ENCODE peak calls at places on chromosomes 2 and 18, in nine cellular contexts. One of them, this sample, is unnamed.
A peak's percentile ranks its signal among the peaks of the same experiment; 100 is the strongest.

GRCh38 chr2:237744613-237745249 is 53.8 kb upstream of the RBM44 start:
- DNase-seq in suprapubic skin: peak; percentile 91
- DNase-seq in stomach: peak; percentile 83
- DNase-seq in HCT116: peak; percentile 23
- DNase-seq in HepG2: peak; percentile 62
- DNase-seq in spleen: peak; percentile 94
- DNase-seq in sigmoid colon: peak; percentile 88
- DNase-seq in endothelial cell of umbilical vein: peak; percentile 86
- DNase-seq in breast epithelium: peak; percentile 81
- DNase-seq in this sample: peak; percentile 82

GRCh38 chr18:61173579-61173978 is 159.7 kb upstream of the CDH20 start:
- DNase-seq in endothelial cell of umbilical vein: no peak
- DNase-seq in sigmoid colon: no peak
- DNase-seq in suprapubic skin: no peak
- DNase-seq in HCT116: no peak
- DNase-seq in stomach: no peak
- DNase-seq in breast epithelium: no peak
- DNase-seq in spleen: no peak
- DNase-seq in HepG2: no peak
- DNase-seq in this sample: no peak

GRCh38 chr2:168500516-168500915 is 44.4 kb downstream of the CERS6 start:
- DNase-seq in HepG2: no peak
- DNase-seq in endothelial cell of umbilical vein: no peak
- DNase-seq in stomach: no peak
- DNase-seq in HCT116: no peak
- DNase-seq in spleen: no peak
- DNase-seq in suprapubic skin: no peak
- DNase-seq in breast epithelium: no peak
- DNase-seq in sigmoid colon: no peak
- DNase-seq in this sample: no peak

GRCh38 chr2:94759211-94759610 is 112.0 kb upstream of the TEKT4 start:
- DNase-seq in suprapubic skin: no peak
- DNase-seq in sigmoid colon: no peak
- DNase-seq in HepG2: peak; percentile 44
- DNase-seq in HCT116: peak; percentile 23
- DNase-seq in breast epithelium: no peak
- DNase-seq in endothelial cell of umbilical vein: no peak
- DNase-seq in spleen: no peak
- DNase-seq in stomach: no peak
- DNase-seq in this sample: no peak

GRCh38 chr18:37584217-37584616 is 18.6 kb upstream of the CELF4 start:
- DNase-seq in HepG2: no peak
- DNase-seq in spleen: no peak
- DNase-seq in breast epithelium: no peak
- DNase-seq in endothelial cell of umbilical vein: no peak
- DNase-seq in HCT116: no peak
- DNase-seq in suprapubic skin: no peak
- DNase-seq in sigmoid colon: no peak
- DNase-seq in stomach: no peak
- DNase-seq in this sample: no peak

GRCh38 chr18:76578571-76579300 is 83.7 kb upstream of the ZNF516 start:
- DNase-seq in stomach: no peak
- DNase-seq in breast epithelium: no peak
- DNase-seq in HCT116: no peak
- DNase-seq in HepG2: no peak
- DNase-seq in suprapubic skin: no peak
- DNase-seq in sigmoid colon: no peak
- DNase-seq in spleen: no peak
- DNase-seq in endothelial cell of umbilical vein: no peak
- DNase-seq in this sample: no peak

GRCh38 chr2:9755638-9756037 is 87.6 kb upstream of the TAF1B start:
- DNase-seq in endothelial cell of umbilical vein: no peak
- DNase-seq in spleen: no peak
- DNase-seq in HCT116: no peak
- DNase-seq in sigmoid colon: no peak
- DNase-seq in suprapubic skin: no peak
- DNase-seq in stomach: no peak
- DNase-seq in HepG2: no peak
- DNase-seq in breast epithelium: no peak
- DNase-seq in this sample: no peak

GRCh38 chr2:18701981-18702380 is 112.6 kb upstream of the NT5C1B start:
- DNase-seq in HCT116: no peak
- DNase-seq in spleen: no peak
- DNase-seq in suprapubic skin: no peak
- DNase-seq in HepG2: no peak
- DNase-seq in stomach: no peak
- DNase-seq in endothelial cell of umbilical vein: no peak
- DNase-seq in sigmoid colon: no peak
- DNase-seq in breast epithelium: no peak
- DNase-seq in this sample: no peak

GRCh38 chr2:228731517-228731916 is 539.6 kb downstream of the PID1 start:
- DNase-seq in breast epithelium: no peak
- DNase-seq in sigmoid colon: peak; percentile 72
- DNase-seq in suprapubic skin: no peak
- DNase-seq in HepG2: no peak
- DNase-seq in spleen: no peak
- DNase-seq in stomach: no peak
- DNase-seq in endothelial cell of umbilical vein: no peak
- DNase-seq in HCT116: no peak
- DNase-seq in this sample: no peak

GRCh38 chr2:73418343-73418742 is 32.7 kb downstream of the ALMS1 start:
- DNase-seq in endothelial cell of umbilical vein: no peak
- DNase-seq in spleen: no peak
- DNase-seq in sigmoid colon: peak; percentile 88
- DNase-seq in stomach: peak; percentile 29
- DNase-seq in HCT116: no peak
- DNase-seq in HepG2: no peak
- DNase-seq in breast epithelium: no peak
- DNase-seq in suprapubic skin: peak; percentile 85
- DNase-seq in this sample: peak; percentile 31

GRCh38 chr2:73291461-73292315 is 1.7 kb downstream of the EGR4 start:
- DNase-seq in suprapubic skin: no peak
- DNase-seq in sigmoid colon: no peak
- DNase-seq in HCT116: no peak
- DNase-seq in stomach: no peak
- DNase-seq in endothelial cell of umbilical vein: no peak
- DNase-seq in breast epithelium: no peak
- DNase-seq in spleen: peak; percentile 74
- DNase-seq in HepG2: no peak
- DNase-seq in this sample: no peak

GRCh38 chr2:205994344-205994743 is 91.6 kb downstream of the INO80D start:
- DNase-seq in HCT116: no peak
- DNase-seq in sigmoid colon: no peak
- DNase-seq in endothelial cell of umbilical vein: no peak
- DNase-seq in suprapubic skin: no peak
- DNase-seq in stomach: no peak
- DNase-seq in spleen: no peak
- DNase-seq in breast epithelium: no peak
- DNase-seq in HepG2: no peak
- DNase-seq in this sample: no peak

GRCh38 chr2:45003586-45004568 is 5.4 kb downstream of the SIX2 start:
- DNase-seq in stomach: no peak
- DNase-seq in breast epithelium: no peak
- DNase-seq in endothelial cell of umbilical vein: no peak
- DNase-seq in HepG2: no peak
- DNase-seq in suprapubic skin: no peak
- DNase-seq in spleen: no peak
- DNase-seq in HCT116: no peak
- DNase-seq in sigmoid colon: no peak
- DNase-seq in this sample: no peak

GRCh38 chr2:108385411-108386071 is 7.8 kb downstream of the SULT1C4 start:
- DNase-seq in HCT116: no peak
- DNase-seq in suprapubic skin: no peak
- DNase-seq in endothelial cell of umbilical vein: no peak
- DNase-seq in stomach: no peak
- DNase-seq in sigmoid colon: no peak
- DNase-seq in HepG2: peak; percentile 87
- DNase-seq in breast epithelium: no peak
- DNase-seq in spleen: no peak
- DNase-seq in this sample: no peak

GRCh38 chr2:116809074-116809473 is 1005.4 kb upstream of the DDX18 start:
- DNase-seq in breast epithelium: no peak
- DNase-seq in sigmoid colon: no peak
- DNase-seq in spleen: no peak
- DNase-seq in HCT116: no peak
- DNase-seq in suprapubic skin: no peak
- DNase-seq in endothelial cell of umbilical vein: no peak
- DNase-seq in HepG2: no peak
- DNase-seq in stomach: no peak
- DNase-seq in this sample: no peak

GRCh38 chr2:240560084-240560479 is at the start of gene DUSP28:
- DNase-seq in breast epithelium: peak; percentile 91
- DNase-seq in HepG2: peak; percentile 83
- DNase-seq in spleen: peak; percentile 99
- DNase-seq in HCT116: peak; percentile 72
- DNase-seq in suprapubic skin: peak; percentile 96
- DNase-seq in sigmoid colon: peak; percentile 96
- DNase-seq in endothelial cell of umbilical vein: peak; percentile 89
- DNase-seq in stomach: peak; percentile 95
- DNase-seq in this sample: peak; percentile 94
- TF ChIP-seq POLR2A in breast epithelium: peak; percentile 80
- TF ChIP-seq POLR2A in HepG2: no peak
- TF ChIP-seq POLR2A in spleen: peak; percentile 91
- TF ChIP-seq POLR2A in HCT116: peak; percentile 48
- TF ChIP-seq POLR2A in suprapubic skin: peak; percentile 64
- TF ChIP-seq POLR2A in sigmoid colon: no peak
- TF ChIP-seq POLR2A in endothelial cell of umbilical vein: peak; percentile 75
- TF ChIP-seq POLR2A in stomach: no peak
- TF ChIP-seq POLR2A in this sample: peak; percentile 94

GRCh38 chr2:6342273-6342920 is 523.3 kb downstream of the CMPK2 start:
- DNase-seq in spleen: no peak
- DNase-seq in sigmoid colon: no peak
- DNase-seq in suprapubic skin: no peak
- DNase-seq in stomach: no peak
- DNase-seq in HepG2: no peak
- DNase-seq in breast epithelium: no peak
- DNase-seq in endothelial cell of umbilical vein: no peak
- DNase-seq in HCT116: no peak
- DNase-seq in this sample: no peak

GRCh38 chr2:6343076-6343475 is 522.6 kb downstream of the CMPK2 start:
- DNase-seq in stomach: no peak
- DNase-seq in sigmoid colon: no peak
- DNase-seq in HCT116: no peak
- DNase-seq in breast epithelium: no peak
- DNase-seq in spleen: no peak
- DNase-seq in HepG2: no peak
- DNase-seq in suprapubic skin: no peak
- DNase-seq in endothelial cell of umbilical vein: no peak
- DNase-seq in this sample: no peak

GRCh38 chr2:6337123-6337830 is 528.4 kb downstream of the CMPK2 start:
- DNase-seq in breast epithelium: no peak
- DNase-seq in stomach: no peak
- DNase-seq in HCT116: no peak
- DNase-seq in HepG2: no peak
- DNase-seq in sigmoid colon: no peak
- DNase-seq in suprapubic skin: no peak
- DNase-seq in spleen: no peak
- DNase-seq in endothelial cell of umbilical vein: no peak
- DNase-seq in this sample: no peak

DNA sequence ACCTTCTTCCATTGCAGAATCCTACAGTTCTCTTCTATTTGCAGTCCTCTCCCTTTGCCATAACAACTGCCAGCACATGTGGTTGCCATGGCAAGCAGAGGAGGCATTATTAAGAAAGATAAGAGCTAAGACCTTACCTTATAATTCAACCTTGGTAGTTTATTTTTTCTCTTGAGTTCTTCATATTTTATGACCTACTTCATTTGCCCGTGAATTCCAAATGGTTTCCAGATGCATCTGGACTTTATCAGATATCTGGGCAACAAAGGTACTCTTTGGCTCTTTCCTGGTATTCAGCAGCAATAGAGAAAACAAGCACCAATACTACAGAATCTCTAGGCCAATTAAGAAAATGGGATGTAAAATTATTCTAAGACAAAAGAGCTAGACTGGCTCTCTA is 524.0 kb downstream of the CMPK2 start:
- DNase-seq in endothelial cell of umbilical vein: no peak
- DNase-seq in HepG2: no peak
- DNase-seq in suprapubic skin: no peak
- DNase-seq in stomach: no peak
- DNase-seq in spleen: no peak
- DNase-seq in breast epithelium: no peak
- DNase-seq in sigmoid colon: no peak
- DNase-seq in HCT116: no peak
- DNase-seq in this sample: no peak
- H3K4me1 ChIP-seq in endothelial cell of umbilical vein: no peaks in the 10 kb centered on the region
- H3K4me1 ChIP-seq in HepG2: no peaks in the 10 kb centered on the region
- H3K4me1 ChIP-seq in suprapubic skin: no peaks in the 10 kb centered on the region
- H3K4me1 ChIP-seq in stomach: no peaks in the 10 kb centered on the region
- H3K4me1 ChIP-seq in spleen: peaks cover 6% of the 10 kb centered on the region
- H3K4me1 ChIP-seq in breast epithelium: no peaks in the 10 kb centered on the region
- H3K4me1 ChIP-seq in sigmoid colon: no peaks in the 10 kb centered on the region
- H3K4me1 ChIP-seq in HCT116: no peaks in the 10 kb centered on the region
- H3K4me1 ChIP-seq in this sample: no peaks in the 10 kb centered on the region

GRCh38 chr2:218282173-218282991 is 9.9 kb downstream of the TMBIM1 start:
- DNase-seq in sigmoid colon: peak; percentile 92
- DNase-seq in suprapubic skin: no peak
- DNase-seq in spleen: no peak
- DNase-seq in stomach: peak; percentile 78
- DNase-seq in breast epithelium: peak; percentile 85
- DNase-seq in endothelial cell of umbilical vein: peak; percentile 64
- DNase-seq in HepG2: no peak
- DNase-seq in HCT116: no peak
- DNase-seq in this sample: no peak
- TF ChIP-seq POLR2AphosphoS5 in sigmoid colon: peak; percentile 78
- TF ChIP-seq POLR2AphosphoS5 in suprapubic skin: no peak
- TF ChIP-seq POLR2AphosphoS5 in spleen: peak; percentile 37
- TF ChIP-seq POLR2AphosphoS5 in stomach: no peak
- TF ChIP-seq POLR2AphosphoS5 in breast epithelium: no peak
- TF ChIP-seq POLR2AphosphoS5 in endothelial cell of umbilical vein: no peak
- TF ChIP-seq POLR2AphosphoS5 in HepG2: no peak
- TF ChIP-seq POLR2AphosphoS5 in HCT116: no peak
- TF ChIP-seq POLR2AphosphoS5 in this sample: no peak

GRCh38 chr2:230447036-230447435 is 31.0 kb downstream of the SP100 start:
- DNase-seq in breast epithelium: no peak
- DNase-seq in endothelial cell of umbilical vein: no peak
- DNase-seq in sigmoid colon: no peak
- DNase-seq in spleen: no peak
- DNase-seq in HCT116: no peak
- DNase-seq in suprapubic skin: no peak
- DNase-seq in stomach: no peak
- DNase-seq in HepG2: no peak
- DNase-seq in this sample: no peak

GRCh38 chr2:230444832-230445231 is 28.8 kb downstream of the SP100 start:
- DNase-seq in stomach: no peak
- DNase-seq in spleen: no peak
- DNase-seq in HepG2: no peak
- DNase-seq in breast epithelium: no peak
- DNase-seq in sigmoid colon: no peak
- DNase-seq in HCT116: no peak
- DNase-seq in endothelial cell of umbilical vein: no peak
- DNase-seq in suprapubic skin: no peak
- DNase-seq in this sample: no peak

GRCh38 chr2:230455005-230455684 is 39.1 kb downstream of the SP100 start:
- DNase-seq in sigmoid colon: no peak
- DNase-seq in HCT116: no peak
- DNase-seq in stomach: no peak
- DNase-seq in breast epithelium: no peak
- DNase-seq in HepG2: no peak
- DNase-seq in endothelial cell of umbilical vein: no peak
- DNase-seq in spleen: no peak
- DNase-seq in suprapubic skin: no peak
- DNase-seq in this sample: no peak

GRCh38 chr2:230447455-230448451 is 31.8 kb downstream of the SP100 start:
- DNase-seq in HepG2: no peak
- DNase-seq in suprapubic skin: no peak
- DNase-seq in HCT116: no peak
- DNase-seq in spleen: no peak
- DNase-seq in sigmoid colon: no peak
- DNase-seq in endothelial cell of umbilical vein: peak; percentile 11
- DNase-seq in stomach: no peak
- DNase-seq in breast epithelium: no peak
- DNase-seq in this sample: no peak

GRCh38 chr2:230449901-230450467 is 34.0 kb downstream of the SP100 start:
- DNase-seq in sigmoid colon: no peak
- DNase-seq in stomach: no peak
- DNase-seq in HCT116: no peak
- DNase-seq in spleen: no peak
- DNase-seq in endothelial cell of umbilical vein: no peak
- DNase-seq in breast epithelium: no peak
- DNase-seq in suprapubic skin: no peak
- DNase-seq in HepG2: no peak
- DNase-seq in this sample: no peak
- TF ChIP-seq POLR2A in sigmoid colon: no peak
- TF ChIP-seq POLR2A in stomach: no peak
- TF ChIP-seq POLR2A in HCT116: no peak
- TF ChIP-seq POLR2A in spleen: no peak
- TF ChIP-seq POLR2A in endothelial cell of umbilical vein: no peak
- TF ChIP-seq POLR2A in breast epithelium: no peak
- TF ChIP-seq POLR2A in suprapubic skin: no peak
- TF ChIP-seq POLR2A in HepG2: no peak
- TF ChIP-seq POLR2A in this sample: no peak

This sample was measured in transverse colon.